ENCODE peak calls at places on chromosomes 16 and 17, in seven cellular contexts. U is effector memory CD4-positive, alpha-beta T cell; G is aorta; C is CD4-positive, CD25-positive, alpha-beta regulatory T cell; V is cardiac muscle cell; E is IMR-90; F is GM23338. H is an unnamed sample. For H3K4me1 and H3K27me3, the result is how much of the 10 kb centered on the place peaks cover.

GRCh38 chr16:85386467-85387170 is 226.5 kb upstream of the GSE1 start:
- DNase-seq in E (no peak), V (no peak), U (no peak), C (no peak), F (no peak), G (peak), H (peak)

GRCh38 chr17:16293918-16294317 is 59.4 kb downstream of the CENPV start:
- DNase-seq in G (no peak), C (no peak), V (no peak), F (no peak), U (no peak), E (no peak), H (no peak)

GRCh38 chr17:44952946-44953475 is 5.4 kb upstream of the KIF18B start:
- DNase-seq in E (no peak), F (peak), G (peak), U (no peak), C (no peak), V (no peak), H (no peak)

GRCh38 chr17:17710728-17711541 is 29.7 kb downstream of the RAI1 start:
- DNase-seq in F (peak), E (peak), U (no peak), V (no peak), G (peak), C (no peak), H (no peak)

GRCh38 chr17:78476973-78477372 is 98.5 kb downstream of the PGS1 start:
- DNase-seq in V (no peak), E (no peak), C (no peak), G (no peak), F (no peak), U (no peak), H (no peak)

GRCh38 chr16:87445486-87445885 is 47.3 kb downstream of the ZCCHC14 start:
- DNase-seq in F (no peak), C (no peak), V (no peak), E (peak), U (no peak), G (no peak), H (no peak)

GRCh38 chr17:5785867-5786509 is 201.7 kb upstream of the NLRP1 start:
- DNase-seq in G (no peak), F (no peak), E (peak), C (no peak), V (no peak), U (no peak), H (no peak)

GRCh38 chr17:13230350-13230900 is 212.6 kb upstream of the ELAC2 start:
- DNase-seq in U (no peak), G (no peak), F (no peak), V (no peak), E (no peak), C (no peak), H (no peak)

GRCh38 chr17:63828936-63829335 is 1.5 kb upstream of the FTSJ3 start:
- DNase-seq in C (no peak), G (no peak), F (no peak), U (no peak), V (no peak), E (no peak), H (no peak)
- H3K4me3 ChIP-seq in C (peak), G (no peak), F (peak), U (no peak), V (no peak), E (no peak), H (peak)

GRCh38 chr16:67263201-67263600 is 14.4 kb downstream of the SLC9A5 start:
- DNase-seq in U (no peak), V (no peak), E (no peak), G (no peak), F (no peak), C (no peak), H (no peak)
- H3K4me1 ChIP-seq in U (under half), V (under half), E (under half), G (under half), F (under half), C (under half), H (under half)

DNA sequence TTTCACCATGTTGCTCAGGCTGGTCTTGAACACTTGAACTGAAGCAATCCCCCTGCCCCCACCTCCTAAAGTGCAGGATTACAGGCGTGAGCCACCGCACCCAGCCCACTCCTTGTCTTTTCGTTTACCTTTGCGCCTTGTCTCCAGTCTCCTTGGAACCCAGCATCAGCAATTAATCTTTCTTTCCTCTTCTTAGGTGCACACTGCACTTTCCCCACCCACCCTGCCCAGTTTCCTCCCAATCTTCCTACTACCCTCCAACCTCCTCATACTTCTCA is 1.5 kb upstream of the CLDN7 start:
- DNase-seq in U (no peak), G (no peak), E (no peak), V (no peak), F (peak), C (no peak), H (no peak)
- H3K27me3 ChIP-seq in U (under half), G (under half), E (under half), V (under half), F (under half), C (under half), H (under half)

GRCh38 chr17:28985950-28986713 is 19.7 kb downstream of the SEZ6 start:
- DNase-seq in F (peak), C (no peak), G (no peak), V (no peak), E (no peak), U (no peak), H (no peak)
- H3K4me3 ChIP-seq in F (peak), C (no peak), G (no peak), V (no peak), E (no peak), U (no peak), H (no peak)

DNA sequence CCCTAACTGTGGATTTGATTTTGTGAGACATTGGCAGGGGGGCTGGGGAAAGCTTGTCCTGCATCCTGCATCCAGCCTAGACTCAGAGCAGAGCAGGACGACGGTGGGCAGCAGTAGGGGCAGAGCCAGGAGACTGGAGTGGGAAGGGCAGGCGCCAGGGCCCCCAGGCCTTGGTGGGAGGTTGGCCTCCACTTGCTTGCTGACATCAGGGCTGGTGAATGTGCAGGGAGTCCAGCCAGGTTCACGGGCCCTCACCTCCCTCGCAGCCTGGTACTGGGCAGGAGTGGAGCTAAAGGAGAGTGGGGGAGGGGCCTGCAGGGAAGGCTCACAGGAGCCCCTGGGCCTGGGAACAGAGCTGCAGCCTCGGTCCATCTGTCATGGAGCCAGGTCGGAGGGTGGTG is 2.2 kb upstream of the SMTNL2 start:
- DNase-seq in E (no peak), U (no peak), C (no peak), F (no peak), G (peak), V (no peak), H (no peak)
- H3K4me1 ChIP-seq in E (under half), U (under half), C (under half), F (under half), G (under half), V (under half), H (under half)